ENCODE peak calls at places on chromosomes 16 and 17, in ten cellular contexts. C is fibroblast of lung; Y is Panc1; Q is esophagus squamous epithelium; P is kidney; X is H9; B is IMR-90; O is Karpas-422; R is CD4-positive, alpha-beta memory T cell; A is psoas muscle. N is an unnamed sample.

GRCh38 chr16:82092711-82093110 is 57.7 kb downstream of the HSD17B2 start:
- DNase-seq in C (peak), Y (no peak), Q (no peak), P (no peak), X (no peak), B (peak), O (no peak), R (no peak), A (no peak), N (no peak)

GRCh38 chr17:37118738-37119137 is 170.0 kb downstream of the AATF start:
- DNase-seq in C (no peak), Y (no peak), Q (no peak), P (no peak), X (no peak), B (no peak), O (no peak), R (no peak), A (no peak), N (no peak)

GRCh38 chr17:40320771-40321501 is 12.0 kb downstream of the RARA start:
- DNase-seq in C (no peak), Y (no peak), Q (no peak), P (peak), X (no peak), B (no peak), O (no peak), R (peak), A (peak), N (no peak)

GRCh38 chr17:21066394-21066793 is 23.6 kb upstream of the USP22 start:
- DNase-seq in C (no peak), Y (no peak), Q (no peak), P (no peak), X (no peak), B (no peak), O (no peak), R (no peak), A (no peak), N (no peak)

GRCh38 chr16:48206594-48207242 is 37.4 kb upstream of the LONP2 start:
- DNase-seq in C (no peak), Y (no peak), Q (no peak), P (no peak), X (no peak), B (peak), O (no peak), R (no peak), A (no peak), N (no peak)

GRCh38 chr16:48353565-48354163 is 31.5 kb downstream of the SIAH1 start:
- DNase-seq in C (peak), Y (peak), Q (no peak), P (no peak), X (peak), B (peak), O (peak), R (peak), A (no peak), N (no peak)

GRCh38 chr17:75832652-75833400 is 11.4 kb downstream of the UNC13D start:
- DNase-seq in C (no peak), Y (no peak), Q (no peak), P (peak), X (peak), B (no peak), O (no peak), R (peak), A (no peak), N (no peak)

GRCh38 chr17:81714412-81715106 is 2.5 kb downstream of the SLC25A10 start:
- DNase-seq in C (no peak), Y (no peak), Q (no peak), P (peak), X (no peak), B (no peak), O (no peak), R (no peak), A (peak), N (no peak)

GRCh38 chr16:17211797-17212196 is 259.0 kb downstream of the XYLT1 start:
- DNase-seq in C (no peak), Y (no peak), Q (no peak), P (no peak), X (peak), B (no peak), O (peak), R (peak), A (no peak), N (no peak)

GRCh38 chr17:49341356-49341755 is 20.7 kb downstream of the ZNF652 start:
- DNase-seq in C (no peak), Y (no peak), Q (no peak), P (no peak), X (no peak), B (no peak), O (no peak), R (no peak), A (no peak), N (no peak)

GRCh38 chr16:89363621-89364393 is 126.6 kb downstream of the ANKRD11 start:
- DNase-seq in C (peak), Y (no peak), Q (no peak), P (peak), X (peak), B (peak), O (no peak), R (peak), A (peak), N (peak)

GRCh38 chr17:45170976-45171337 is 9.3 kb downstream of the HEXIM2 start:
- DNase-seq in C (peak), Y (no peak), Q (no peak), P (peak), X (peak), B (peak), O (no peak), R (no peak), A (peak), N (peak)
- H3K27ac ChIP-seq in C (peak), Y (peak), Q (peak), P (peak), X (no peak), B (peak), O (no peak), R (no peak), A (peak), N (peak)

GRCh38 chr17:74262601-74263000 is 11.4 kb upstream of the DNAI2 start:
- DNase-seq in C (no peak), Y (no peak), Q (no peak), P (no peak), X (no peak), B (no peak), O (no peak), R (no peak), A (no peak), N (no peak)

GRCh38 chr17:74257311-74257710 is 16.7 kb upstream of the DNAI2 start:
- DNase-seq in C (no peak), Y (no peak), Q (no peak), P (no peak), X (no peak), B (no peak), O (no peak), R (no peak), A (no peak), N (no peak)

GRCh38 chr17:74260525-74260850 is 13.5 kb upstream of the DNAI2 start:
- DNase-seq in C (no peak), Y (no peak), Q (no peak), P (no peak), X (peak), B (no peak), O (no peak), R (no peak), A (no peak), N (no peak)

DNA sequence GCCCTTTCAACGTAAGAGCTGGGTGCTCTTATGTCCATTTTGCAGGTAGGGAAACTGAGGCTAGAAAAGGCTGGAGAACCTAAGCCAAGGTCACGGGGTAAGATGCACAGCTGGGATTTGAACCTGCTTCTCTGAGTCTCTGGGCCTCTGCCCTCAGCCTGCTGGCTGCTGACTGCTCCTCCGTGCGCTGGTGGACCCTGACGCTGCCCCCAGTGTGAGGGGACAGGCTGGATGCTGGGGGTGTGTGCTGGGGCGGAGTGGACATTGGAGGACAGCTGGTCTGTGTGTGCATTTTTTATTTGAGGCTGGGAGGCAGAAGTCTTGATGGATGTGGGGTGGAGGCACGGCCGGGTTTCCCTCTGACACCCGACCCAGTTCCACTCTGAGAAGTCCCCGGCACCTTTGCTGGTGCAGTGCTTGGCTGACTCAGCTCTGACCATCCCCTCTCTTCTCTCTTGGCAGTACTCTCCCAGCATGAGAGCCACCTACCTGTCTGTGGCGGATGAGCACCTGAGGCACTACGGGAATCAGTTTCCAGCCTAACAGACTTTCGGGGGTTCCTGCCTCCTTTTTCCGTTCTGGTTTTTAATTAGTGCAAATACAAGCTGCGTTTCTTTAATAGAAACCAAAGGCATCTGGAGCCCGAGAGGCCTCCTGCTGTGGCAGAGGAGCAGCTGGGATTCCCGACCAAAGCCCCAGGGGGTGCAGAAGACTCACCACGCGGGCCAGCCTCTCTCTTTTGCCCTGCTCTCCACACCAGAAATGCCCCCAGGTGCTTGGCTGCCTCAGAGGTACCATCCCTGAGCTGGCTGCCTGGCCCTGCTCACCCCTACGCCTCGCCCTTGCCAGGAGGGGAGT is 14.1 kb upstream of the DNAI2 start:
- DNase-seq in C (no peak), Y (no peak), Q (no peak), P (no peak), X (peak), B (no peak), O (no peak), R (no peak), A (no peak), N (no peak)
- H3K27ac ChIP-seq in C (no peak), Y (no peak), Q (no peak), P (no peak), X (no peak), B (no peak), O (no peak), R (no peak), A (no peak), N (no peak)

DNA sequence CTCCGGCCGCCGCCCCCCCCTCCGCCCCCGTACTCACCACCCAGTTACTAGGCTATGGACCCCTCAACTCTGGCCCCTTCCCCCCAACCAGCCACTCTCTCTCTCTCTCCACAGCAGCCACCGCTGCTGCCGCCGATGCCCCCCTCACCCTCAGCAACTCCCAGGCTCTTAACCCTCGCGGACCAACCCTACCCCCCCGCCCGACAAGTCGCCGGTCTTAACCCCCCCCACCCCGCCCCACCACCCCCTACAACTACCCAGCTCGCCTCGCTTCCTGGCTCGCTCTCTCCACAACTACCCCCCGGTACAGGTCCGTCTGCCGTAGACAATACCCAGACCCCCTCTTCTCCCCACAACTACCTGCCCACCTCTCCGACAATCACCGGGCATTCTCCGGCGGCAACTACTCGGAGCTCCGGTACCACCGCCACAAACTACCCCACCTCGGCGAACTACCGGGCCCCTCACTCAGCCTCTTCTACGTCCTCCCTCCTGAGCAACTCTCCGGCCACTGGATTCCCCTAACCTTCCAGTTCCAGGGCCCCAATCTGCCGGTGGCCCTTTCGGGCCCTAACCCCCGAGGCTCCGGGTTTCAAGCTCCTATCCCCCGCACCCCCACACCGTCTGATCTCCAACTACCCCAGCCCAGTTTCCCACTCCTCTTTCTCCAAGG is 703 bp downstream of the PHF23 start:
- DNase-seq in C (peak), Y (no peak), Q (no peak), P (peak), X (peak), B (no peak), O (peak), R (no peak), A (peak), N (no peak)
- H3K27ac ChIP-seq in C (peak), Y (peak), Q (peak), P (peak), X (no peak), B (peak), O (peak), R (peak), A (peak), N (peak)

GRCh38 chr16:80164881-80165280 is 375.9 kb upstream of the DYNLRB2 start:
- DNase-seq in C (peak), Y (no peak), Q (no peak), P (no peak), X (no peak), B (no peak), O (no peak), R (no peak), A (no peak), N (no peak)

GRCh38 chr16:80171746-80172145 is 369.0 kb upstream of the DYNLRB2 start:
- DNase-seq in C (no peak), Y (no peak), Q (no peak), P (no peak), X (no peak), B (no peak), O (no peak), R (no peak), A (no peak), N (no peak)

GRCh38 chr16:80166082-80166481 is 374.7 kb upstream of the DYNLRB2 start:
- DNase-seq in C (no peak), Y (no peak), Q (no peak), P (no peak), X (no peak), B (no peak), O (no peak), R (no peak), A (no peak), N (no peak)

GRCh38 chr16:80171199-80171598 is 369.6 kb upstream of the DYNLRB2 start:
- DNase-seq in C (no peak), Y (no peak), Q (no peak), P (no peak), X (no peak), B (no peak), O (no peak), R (no peak), A (no peak), N (no peak)

DNA sequence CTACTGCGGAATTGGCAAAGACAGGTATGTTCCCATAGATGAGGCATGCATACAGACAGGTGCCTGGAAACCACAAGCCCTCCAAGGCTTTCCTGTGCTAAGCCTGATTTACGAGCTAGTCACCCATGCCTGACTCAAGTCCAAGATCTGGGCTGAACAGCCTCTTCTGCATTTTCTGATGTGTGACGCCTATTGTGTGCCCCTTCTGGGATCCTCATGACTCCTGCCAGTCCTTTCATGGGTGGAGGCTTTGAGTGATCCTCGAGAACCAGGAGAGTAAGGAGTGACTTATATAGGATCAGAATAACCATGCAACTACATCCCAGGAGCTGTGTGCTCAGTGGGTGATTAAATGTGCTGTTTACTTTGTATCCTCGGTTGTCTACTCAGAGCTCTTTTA is 373.1 kb upstream of the DYNLRB2 start:
- DNase-seq in C (peak), Y (no peak), Q (no peak), P (no peak), X (no peak), B (no peak), O (no peak), R (no peak), A (no peak), N (peak)
- H3K27ac ChIP-seq in C (no peak), Y (no peak), Q (no peak), P (no peak), X (no peak), B (no peak), O (no peak), R (no peak), A (no peak), N (peak)

DNA sequence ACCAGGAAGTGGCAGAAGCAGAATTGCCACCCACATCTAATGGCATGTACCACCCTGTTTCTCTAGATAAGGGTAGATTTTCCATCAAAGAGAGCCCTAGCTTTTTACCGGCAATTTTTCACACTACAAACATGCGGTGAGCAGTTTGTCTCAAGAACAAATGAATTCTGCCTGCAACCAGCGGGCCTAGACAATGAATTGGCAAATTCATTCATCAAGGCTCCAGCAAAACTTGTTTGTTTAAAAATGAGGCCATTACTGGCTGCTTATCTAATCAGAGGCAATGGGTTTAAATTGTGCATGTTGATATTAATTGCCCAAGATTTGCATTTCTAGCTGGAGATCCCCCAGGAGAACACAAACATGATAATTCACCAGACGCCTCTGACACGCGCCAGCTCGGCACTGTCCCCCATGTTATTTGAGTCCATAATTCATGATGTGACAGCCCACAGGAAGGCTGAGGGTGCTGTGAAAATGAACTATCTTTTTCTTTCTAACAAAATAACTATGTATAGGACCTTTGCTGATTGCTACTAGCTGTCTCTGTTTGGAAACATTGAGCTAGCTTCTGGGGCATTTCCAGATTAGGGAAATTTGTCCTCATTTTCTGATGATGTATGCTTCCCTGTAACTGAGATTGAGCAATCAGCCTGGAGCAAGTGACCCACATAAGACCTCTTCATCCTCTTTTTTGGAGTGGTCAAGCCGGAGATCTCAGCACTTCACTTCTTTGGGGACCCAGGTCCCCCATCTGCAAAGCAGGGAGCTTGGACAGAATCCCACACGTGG is 80.8 kb downstream of the CNGB1 start:
- DNase-seq in C (peak), Y (no peak), Q (no peak), P (no peak), X (no peak), B (peak), O (no peak), R (no peak), A (no peak), N (no peak)
- H3K27ac ChIP-seq in C (no peak), Y (no peak), Q (peak), P (no peak), X (no peak), B (no peak), O (no peak), R (no peak), A (no peak), N (no peak)